ENCODE peak calls at places on chromosomes 16 and 17, in seven cellular contexts. G is body of pancreas; X is cardiac muscle cell; H is tibial nerve; I is SJCRH30; T is prostate gland; N is CD8-positive, alpha-beta T cell. S is an unnamed sample.

GRCh38 chr16:88911148-88911945 is 44.9 kb upstream of the PABPN1L start:
- DNase-seq in T (no peak), G (no peak), I (no peak), H (no peak), N (no peak), X (no peak), S (no peak)

GRCh38 chr17:29048440-29049360 is 5.8 kb downstream of the PIPOX start:
- DNase-seq in I (peak; percentile 100), G (no peak), N (no peak), H (no peak), T (no peak), X (peak; percentile 56), S (no peak)

GRCh38 chr17:32104158-32104557 is 38.1 kb upstream of the RHOT1 start:
- DNase-seq in T (no peak), N (no peak), G (no peak), H (no peak), I (no peak), X (no peak), S (no peak)

GRCh38 chr17:37708616-37709212 is 36.1 kb downstream of the HNF1B start:
- DNase-seq in G (peak; percentile 61), X (no peak), T (no peak), I (no peak), N (no peak), H (no peak), S (no peak)

GRCh38 chr16:77211880-77212735 is 12.9 kb downstream of the SYCE1L start:
- DNase-seq in I (peak; percentile 62), G (peak; percentile 62), N (peak; percentile 82), X (peak; percentile 64), T (peak; percentile 43), H (no peak), S (peak; percentile 65)

GRCh38 chr17:2373179-2373578 is 27.7 kb downstream of the MNT start:
- DNase-seq in H (no peak), G (no peak), X (no peak), I (no peak), N (no peak), T (no peak), S (no peak)

GRCh38 chr17:2138768-2139167 is 83.9 kb downstream of the HIC1 start:
- DNase-seq in X (peak; percentile 50), N (no peak), I (peak; percentile 55), T (peak; percentile 59), H (no peak), G (no peak), S (peak; percentile 68)

GRCh38 chr17:29533976-29534375 is 32.9 kb downstream of the ABHD15 start:
- DNase-seq in H (no peak), I (no peak), N (no peak), X (no peak), G (no peak), T (no peak), S (no peak)

GRCh38 chr16:4087099-4087885 is 28.9 kb downstream of the ADCY9 start:
- DNase-seq in G (no peak), T (no peak), H (no peak), X (no peak), I (no peak), N (no peak), S (no peak)

GRCh38 chr17:9517396-9517795 is 58.2 kb downstream of the STX8 start:
- DNase-seq in I (no peak), G (no peak), T (no peak), N (peak; percentile 33), X (no peak), H (no peak), S (no peak)

GRCh38 chr16:46658925-46659324 is 30.1 kb downstream of the VPS35 start:
- DNase-seq in G (no peak), N (no peak), H (peak; percentile 14), T (no peak), I (no peak), X (peak; percentile 10), S (no peak)

GRCh38 chr17:12256380-12256995 is 235.8 kb downstream of the MAP2K4 start:
- DNase-seq in N (no peak), X (peak; percentile 77), G (peak; percentile 34), H (peak; percentile 22), I (peak; percentile 59), T (peak; percentile 39), S (no peak)

GRCh38 chr17:63480826-63481487 is 4.1 kb downstream of the ACE start:
- DNase-seq in T (no peak), X (no peak), N (no peak), I (no peak), G (no peak), H (no peak), S (no peak)

GRCh38 chr16:19377864-19378263 is 39.8 kb upstream of the TMC5 start:
- DNase-seq in N (no peak), I (no peak), T (no peak), G (no peak), H (no peak), X (no peak), S (no peak)
- H3K4me1 ChIP-seq in N (no peaks in the 10 kb centered on the region), I (no peaks in the 10 kb centered on the region), T (peaks cover 8% of the 10 kb centered on the region), G (peaks cover 20% of the 10 kb centered on the region), H (no peaks in the 10 kb centered on the region), X (no peaks in the 10 kb centered on the region), S (no peaks in the 10 kb centered on the region)

GRCh38 chr17:16419929-16420271 is 4.5 kb downstream of the TRPV2 start:
- DNase-seq in X (no peak), G (no peak), N (peak; percentile 55), T (no peak), I (peak; percentile 78), H (no peak), S (no peak)
- H3K4me3 ChIP-seq in X (no peak overlapping the region), G (no peak overlapping the region), N (no peak overlapping the region), T (no peak overlapping the region), I (no peak overlapping the region), H (no peak overlapping the region), S (no peak overlapping the region)

GRCh38 chr17:72393553-72393952 is 272.7 kb downstream of the SOX9 start:
- DNase-seq in N (no peak), H (no peak), X (no peak), I (no peak), T (no peak), G (no peak), S (no peak)
- H3K27ac ChIP-seq in N (no peak overlapping the region), H (no peak overlapping the region), X (no peak overlapping the region), I (no peak overlapping the region), T (no peak overlapping the region), G (no peak overlapping the region), S (no peak overlapping the region)

DNA sequence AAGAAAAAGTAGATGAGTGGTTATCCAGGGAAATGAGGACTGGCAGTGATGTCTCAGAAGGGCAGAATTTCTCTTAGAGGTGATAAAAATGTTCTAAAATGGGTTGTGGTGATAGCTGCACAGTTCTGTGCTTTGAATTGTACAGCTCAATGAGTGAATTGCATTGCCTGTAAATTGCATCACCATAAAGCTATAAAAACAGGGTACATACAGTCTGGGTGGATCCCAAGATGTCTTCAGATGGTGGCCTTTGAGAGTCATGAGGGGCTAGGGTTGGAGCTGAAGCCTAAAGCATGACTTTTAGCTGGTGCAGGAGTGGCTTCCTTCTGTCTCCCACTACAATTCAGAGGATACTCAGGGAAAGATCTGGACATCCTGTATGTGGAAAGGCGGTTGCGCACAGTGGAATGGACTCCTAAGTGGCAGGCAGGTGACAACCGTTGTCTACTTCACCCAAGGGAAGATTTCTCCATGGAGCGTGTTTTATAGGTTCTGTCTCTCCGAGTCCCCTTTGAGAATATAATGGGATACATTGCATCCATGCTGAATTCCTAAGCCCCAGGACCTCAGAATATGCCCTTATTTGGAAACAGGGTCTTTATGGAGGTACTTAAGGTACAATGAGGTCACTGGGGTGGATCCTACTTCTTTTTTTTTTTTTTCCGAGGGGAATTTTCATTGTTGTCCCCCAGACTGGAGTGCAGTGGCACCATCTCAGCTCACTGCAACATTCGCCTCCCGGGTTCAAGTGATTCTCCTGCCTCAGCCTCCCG is 1.6 kb upstream of the IL32 start:
- DNase-seq in G (no peak), N (no peak), X (no peak), I (no peak), T (no peak), H (no peak), S (no peak)
- H3K4me1 ChIP-seq in G (peaks cover 51% of the 10 kb centered on the region), N (peaks cover 48% of the 10 kb centered on the region), X (no peaks in the 10 kb centered on the region), I (peaks cover 29% of the 10 kb centered on the region), T (peaks cover 4% of the 10 kb centered on the region), H (peaks cover 19% of the 10 kb centered on the region), S (no peaks in the 10 kb centered on the region)

DNA sequence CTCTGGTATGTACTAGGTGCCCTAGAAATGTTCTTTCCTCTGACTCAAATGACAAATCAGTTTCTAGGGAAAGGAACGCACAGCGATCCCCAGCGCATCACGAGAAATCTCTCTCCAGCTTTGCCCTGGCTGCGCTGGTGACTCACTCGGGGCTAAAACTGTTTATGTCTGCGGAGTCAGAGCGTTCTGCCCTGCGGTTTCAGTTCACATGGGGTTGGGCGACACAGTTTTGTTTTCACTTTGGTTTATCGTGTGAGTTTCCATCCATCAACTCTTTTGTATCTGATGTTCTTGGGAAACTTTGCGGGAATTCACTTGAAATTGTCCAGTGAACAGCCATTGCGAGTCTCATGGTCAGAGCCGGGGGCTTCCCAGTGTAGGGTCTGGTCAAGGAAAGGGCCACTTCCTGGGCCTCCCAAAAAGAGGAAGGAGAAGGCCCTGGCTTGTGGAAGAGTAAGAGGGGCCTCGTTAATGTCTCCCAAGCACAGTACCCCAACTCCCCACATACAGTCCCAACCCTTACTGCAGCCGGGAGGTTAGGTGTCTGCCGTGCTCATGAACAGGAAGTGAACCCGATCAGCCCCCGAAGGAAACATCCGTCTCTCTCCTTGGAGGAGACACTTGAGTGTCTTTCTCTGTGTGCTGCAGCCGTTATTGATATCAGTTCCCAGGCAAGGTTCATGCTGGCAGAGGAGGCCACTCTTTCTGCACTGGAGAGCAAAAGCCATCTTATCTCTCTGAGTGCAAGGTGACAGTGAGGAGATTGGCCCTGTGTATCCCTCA is 643.2 kb downstream of the WWOX start:
- DNase-seq in T (no peak), G (no peak), H (no peak), I (peak; percentile 13), X (no peak), N (peak; percentile 81), S (no peak)
- H3K4me3 ChIP-seq in T (no peak overlapping the region), G (no peak overlapping the region), H (no peak overlapping the region), I (peak overlapping the region; percentile 42), X (no peak overlapping the region), N (peak overlapping the region; percentile 6), S (no peak overlapping the region)

GRCh38 chr17:45197108-45197507 is 24.6 kb upstream of the FMNL1 start:
- DNase-seq in N (no peak), G (no peak), H (no peak), X (no peak), I (no peak), T (no peak), S (no peak)

GRCh38 chr17:45200701-45201100 is 21.0 kb upstream of the FMNL1 start:
- DNase-seq in T (no peak), G (no peak), X (no peak), H (peak; percentile 76), I (peak; percentile 45), N (no peak), S (peak; percentile 60)

GRCh38 chr17:45197555-45198334 is 23.9 kb upstream of the FMNL1 start:
- DNase-seq in N (peak; percentile 79), T (peak; percentile 80), X (peak; percentile 94), I (peak; percentile 91), G (peak; percentile 95), H (peak; percentile 84), S (peak; percentile 91)

DNA sequence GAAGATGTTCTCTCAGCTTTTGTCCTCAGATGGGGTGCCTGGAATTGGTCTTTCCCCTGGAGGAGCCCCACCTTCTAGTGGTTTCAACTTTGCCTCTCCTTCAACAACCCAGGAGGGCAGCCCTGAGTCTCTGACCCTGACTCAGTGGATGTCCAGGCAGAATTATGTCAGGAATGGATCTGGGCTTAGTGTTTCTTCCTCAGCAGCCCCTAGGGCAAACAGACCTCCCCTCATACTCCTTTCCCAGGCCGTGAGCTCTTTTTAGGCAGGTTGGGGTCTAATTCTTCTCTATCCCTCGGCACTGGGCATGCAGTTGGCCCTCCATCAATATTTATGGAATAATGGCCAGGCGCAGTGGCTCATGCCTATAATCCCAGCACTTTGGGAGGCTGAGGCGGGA is 20.2 kb upstream of the FMNL1 start:
- DNase-seq in T (no peak), N (no peak), X (no peak), I (no peak), H (no peak), G (no peak), S (no peak)
- H3K27ac ChIP-seq in T (no peak overlapping the region), N (no peak overlapping the region), X (no peak overlapping the region), I (no peak overlapping the region), H (peak overlapping the region; percentile 2), G (no peak overlapping the region), S (peak overlapping the region; percentile 78)

S was measured in breast epithelium.